ENCODE peak calls at places on chromosomes 16 and 17, in eight cellular contexts. P, V, S, L, C, F, Q and M are unnamed samples.

GRCh38 chr17:4806420-4806769 is 557 bp upstream of the PLD2 start:
- DNase-seq in V (no peak), L (no peak), C (peak), F (peak), S (no peak), Q (no peak), P (no peak), M (no peak)

GRCh38 chr17:28724500-28725165 is 1.4 kb downstream of the TLCD1 start:
- DNase-seq in S (no peak), Q (no peak), F (peak), L (no peak), C (peak), V (no peak), P (no peak), M (no peak)

GRCh38 chr17:42002792-42003301 is 14.4 kb downstream of the DNAJC7 start:
- DNase-seq in V (no peak), C (no peak), Q (no peak), S (no peak), F (no peak), P (peak), L (peak), M (no peak)

GRCh38 chr16:17488506-17488905 is 17.7 kb upstream of the XYLT1 start:
- DNase-seq in F (no peak), Q (no peak), P (no peak), S (no peak), V (no peak), L (no peak), C (no peak), M (no peak)

GRCh38 chr17:37466471-37466870 is 23.2 kb upstream of the DUSP14 start:
- DNase-seq in Q (no peak), P (no peak), S (no peak), V (no peak), F (no peak), C (no peak), L (no peak), M (no peak)

GRCh38 chr17:8995711-8996110 is 25.6 kb upstream of the NTN1 start:
- DNase-seq in Q (no peak), S (no peak), F (peak), C (no peak), L (no peak), V (no peak), P (no peak), M (no peak)

GRCh38 chr16:72673118-72673517 is 374.8 kb downstream of the ZFHX3 start:
- DNase-seq in Q (no peak), L (peak), S (no peak), V (peak), P (no peak), F (peak), C (no peak), M (no peak)

GRCh38 chr16:57818377-57819055 is 16.2 kb upstream of the KIFC3 start:
- DNase-seq in S (no peak), Q (no peak), V (no peak), F (no peak), C (no peak), P (no peak), L (no peak), M (no peak)

GRCh38 chr16:2775765-2776499 is 1.1 kb downstream of the ELOB start:
- DNase-seq in S (no peak), L (no peak), P (no peak), V (no peak), C (no peak), F (no peak), Q (no peak), M (no peak)

GRCh38 chr16:66408181-66409048 is 18.7 kb upstream of the BEAN1 start:
- DNase-seq in V (peak), L (peak), S (no peak), Q (no peak), P (peak), C (peak), F (peak), M (peak)

GRCh38 chr16:3049921-3050481 is 3.6 kb downstream of the MMP25 start:
- DNase-seq in F (no peak), C (no peak), S (no peak), P (no peak), L (no peak), V (no peak), Q (no peak), M (no peak)

GRCh38 chr16:31135535-31136286 is at the start of gene PRSS8:
- DNase-seq in P (no peak), V (no peak), Q (peak), L (no peak), S (no peak), C (peak), F (peak), M (no peak)

GRCh38 chr16:82755570-82756282 is 129.0 kb downstream of the CDH13 start:
- DNase-seq in L (peak), P (peak), Q (no peak), S (no peak), F (peak), C (no peak), V (peak), M (no peak)

GRCh38 chr17:36544049-36544319 is 735 bp upstream of the GGNBP2 start:
- DNase-seq in F (peak), Q (no peak), L (no peak), P (peak), C (peak), S (no peak), V (peak), M (peak)

GRCh38 chr16:15605869-15606520 is 37.0 kb downstream of the MARF1 start:
- DNase-seq in Q (no peak), F (peak), L (no peak), P (no peak), V (no peak), C (no peak), S (no peak), M (no peak)

GRCh38 chr16:65975049-65975708 is 391.3 kb upstream of the CDH5 start:
- DNase-seq in P (peak), V (peak), L (peak), F (peak), Q (peak), C (peak), S (no peak), M (no peak)

GRCh38 chr17:74608511-74608910 is 15.0 kb downstream of the CD300E start:
- DNase-seq in F (no peak), C (no peak), S (no peak), Q (no peak), V (no peak), P (no peak), L (no peak), M (no peak)

GRCh38 chr16:79997257-79997656 is 396.7 kb upstream of the MAF start:
- DNase-seq in P (peak), V (peak), Q (peak), L (peak), F (peak), C (peak), S (no peak), M (no peak)

GRCh38 chr16:17302213-17302612 is 168.5 kb downstream of the XYLT1 start:
- DNase-seq in P (no peak), Q (no peak), V (no peak), L (no peak), F (no peak), C (no peak), S (no peak), M (no peak)

GRCh38 chr16:52191533-52192134 is 355.3 kb downstream of the TOX3 start:
- DNase-seq in C (peak), F (peak), P (peak), V (peak), Q (peak), L (peak), S (no peak), M (no peak)

GRCh38 chr17:44304651-44305050 is 3.8 kb upstream of the RUNDC3A start:
- DNase-seq in L (no peak), V (no peak), Q (no peak), P (no peak), S (no peak), F (no peak), C (no peak), M (no peak)

GRCh38 chr16:27238591-27238990 is 30.0 kb downstream of the NSMCE1 start:
- DNase-seq in F (no peak), C (no peak), Q (no peak), L (no peak), V (no peak), S (no peak), P (no peak), M (peak)

GRCh38 chr17:3027786-3028532 is 35.4 kb downstream of the OR1D5 start:
- DNase-seq in P (no peak), L (no peak), Q (peak), S (no peak), V (no peak), C (no peak), F (no peak), M (peak)

GRCh38 chr17:83080641-83081560 is 1.5 kb downstream of the METRNL start:
- DNase-seq in L (peak), V (peak), S (no peak), F (peak), P (peak), Q (no peak), C (peak), M (no peak)

GRCh38 chr17:72090108-72090507 is 30.7 kb upstream of the SOX9 start:
- DNase-seq in F (no peak), C (no peak), Q (no peak), P (peak), V (no peak), L (peak), S (no peak), M (no peak)

GRCh38 chr17:75238684-75239191 is 22.7 kb downstream of the GGA3 start:
- DNase-seq in P (peak), V (peak), Q (peak), F (peak), S (no peak), C (peak), L (peak), M (no peak)

GRCh38 chr17:43983515-43984411 is 20.7 kb upstream of the NAGS start:
- DNase-seq in C (peak), L (no peak), P (no peak), V (no peak), Q (peak), S (no peak), F (peak), M (no peak)

GRCh38 chr17:50196036-50196435 is 5.4 kb downstream of the COL1A1 start:
- DNase-seq in F (no peak), P (peak), V (no peak), C (no peak), Q (no peak), S (no peak), L (peak), M (no peak)

GRCh38 chr17:50199651-50200446 is 1.6 kb downstream of the COL1A1 start:
- DNase-seq in C (peak), S (peak), P (peak), Q (peak), L (peak), F (peak), V (peak), M (peak)

GRCh38 chr17:50199211-50199633 is 2.2 kb downstream of the COL1A1 start:
- DNase-seq in V (peak), Q (no peak), F (no peak), L (peak), S (no peak), C (no peak), P (peak), M (no peak)

GRCh38 chr17:50196826-50197225 is 4.6 kb downstream of the COL1A1 start:
- DNase-seq in C (no peak), L (peak), S (no peak), V (peak), P (peak), F (no peak), Q (no peak), M (no peak)

GRCh38 chr17:50198026-50198669 is 3.3 kb downstream of the COL1A1 start:
- DNase-seq in C (peak), V (peak), F (peak), Q (no peak), L (peak), P (peak), S (no peak), M (peak)
- TF ChIP-seq CTCF in C (peak), V (peak), F (peak), Q (peak), L (peak), P (peak), S (peak), M (peak)

GRCh38 chr17:7356072-7356549 is 1.2 kb downstream of the TMEM95 start:
- DNase-seq in V (peak), F (peak), C (peak), Q (peak), L (peak), P (peak), S (no peak), M (peak)
- TF ChIP-seq CTCF in V (peak), F (peak), C (peak), Q (peak), L (peak), P (peak), S (peak), M (peak)

DNA sequence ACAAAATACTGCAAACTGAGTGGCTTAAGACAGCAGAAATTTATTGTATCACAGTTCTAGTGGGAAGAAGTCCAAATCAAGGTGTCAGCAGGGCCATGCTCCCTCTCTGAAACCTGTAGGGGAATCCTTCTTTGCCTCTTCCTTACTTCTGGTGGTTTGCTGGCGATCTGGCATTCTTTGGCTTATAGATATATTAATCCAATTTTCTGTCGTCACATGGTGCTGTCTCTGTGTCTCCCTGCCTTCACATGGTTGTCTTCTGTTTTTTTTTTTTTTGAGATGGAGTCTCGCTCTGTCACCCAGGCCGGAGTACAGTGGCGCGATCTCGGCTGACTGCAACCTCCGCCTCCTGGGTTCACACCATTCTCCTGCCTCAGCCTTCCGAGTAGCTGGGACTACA is 6.8 kb upstream of the AKAP1 start:
- DNase-seq in P (no peak), V (no peak), C (no peak), F (no peak), S (no peak), Q (no peak), L (no peak), M (no peak)
- TF ChIP-seq CTCF in P (no peak), V (no peak), C (no peak), F (no peak), S (no peak), Q (no peak), L (no peak), M (no peak)

DNA sequence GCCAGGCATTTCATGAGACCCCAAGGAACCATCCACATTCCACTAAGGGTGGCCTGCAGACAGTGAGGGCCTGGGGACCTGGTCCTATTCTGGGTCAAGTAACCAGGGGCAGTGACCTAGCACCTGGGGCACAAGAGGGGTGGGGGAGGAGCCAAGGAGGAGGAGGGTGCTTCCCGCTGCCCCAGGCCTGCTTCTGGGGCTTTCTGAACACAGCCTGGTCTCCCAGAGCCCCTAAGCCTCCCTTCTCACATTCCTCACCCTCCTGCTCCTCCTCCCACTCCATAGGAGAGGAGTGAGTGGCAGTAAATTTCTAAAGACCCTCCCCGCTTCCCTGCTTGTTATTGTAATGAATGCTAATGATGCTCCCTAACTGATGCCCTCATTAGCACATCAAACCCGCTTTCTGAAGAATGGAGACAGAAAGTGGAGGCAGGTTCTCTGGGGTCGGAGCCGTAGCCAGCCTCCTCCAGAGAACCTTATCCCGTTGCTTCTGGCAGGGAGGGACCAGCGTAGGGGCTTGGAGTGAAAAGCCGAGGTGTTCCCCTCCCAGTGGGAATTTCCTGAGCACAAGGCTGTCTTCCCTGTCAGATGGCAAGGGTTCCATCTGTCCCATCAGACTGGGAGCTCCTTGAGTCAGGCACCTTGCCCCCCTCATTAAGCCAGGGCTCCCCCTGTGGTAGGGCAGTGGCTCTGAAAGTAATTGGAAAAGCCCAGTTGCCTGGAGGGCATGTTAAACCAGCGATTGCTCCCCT is 3.7 kb upstream of the SRCIN1 start:
- DNase-seq in C (no peak), S (no peak), P (no peak), Q (peak), F (peak), L (no peak), V (no peak), M (no peak)
- TF ChIP-seq CTCF in C (no peak), S (no peak), P (no peak), Q (peak), F (peak), L (peak), V (peak), M (no peak)

DNA sequence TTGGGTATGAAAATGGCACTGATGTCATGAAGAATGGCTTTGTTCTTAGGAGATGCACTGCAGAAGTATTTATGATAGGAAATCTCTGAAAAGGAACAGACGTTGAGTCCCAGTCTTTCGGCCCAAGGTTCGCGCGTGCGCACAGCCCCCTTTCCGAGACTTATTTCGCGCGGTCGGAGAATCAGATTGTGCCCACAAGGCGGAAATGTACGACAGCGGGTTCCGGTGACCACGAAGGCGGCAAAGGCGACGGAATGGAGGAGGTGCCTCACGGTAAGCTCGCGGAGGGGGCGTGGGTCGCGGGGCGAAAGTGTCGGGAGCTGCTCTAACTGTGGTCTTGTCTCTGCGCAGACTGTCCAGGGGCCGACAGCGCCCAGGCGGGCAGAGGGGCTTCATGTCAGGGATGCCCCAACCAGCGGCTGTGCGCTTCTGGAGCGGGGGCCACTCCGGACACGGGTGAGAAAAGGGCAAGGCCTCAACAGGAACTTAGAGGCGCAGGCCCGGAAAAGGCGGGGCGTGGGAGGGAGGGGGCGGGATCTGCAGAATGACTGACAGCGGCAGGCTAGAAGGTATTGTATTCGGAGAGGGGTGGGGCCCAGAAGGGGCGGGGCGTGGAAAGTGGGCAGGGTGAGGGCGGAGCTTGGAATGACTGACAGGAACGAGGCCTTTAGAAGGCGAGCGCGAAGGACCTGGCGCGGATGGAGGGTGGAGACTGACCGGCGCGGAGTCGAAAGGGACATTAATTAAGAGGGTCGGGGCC is at the start of gene NUBP1:
- DNase-seq in C (peak), L (peak), P (peak), S (peak), F (peak), Q (peak), V (peak), M (peak)
- TF ChIP-seq CTCF in C (no peak), L (no peak), P (no peak), S (peak), F (no peak), Q (no peak), V (no peak), M (no peak)

GRCh38 chr17:10261098-10261497 is 62.7 kb upstream of the GAS7 start:
- DNase-seq in Q (no peak), V (no peak), C (no peak), L (no peak), F (no peak), S (no peak), P (no peak), M (no peak)

GRCh38 chr17:10268005-10268404 is 69.6 kb upstream of the GAS7 start:
- DNase-seq in C (no peak), S (no peak), P (no peak), Q (no peak), F (no peak), V (no peak), L (no peak), M (no peak)

GRCh38 chr17:10265100-10265810 is 66.8 kb upstream of the GAS7 start:
- DNase-seq in S (no peak), V (no peak), Q (no peak), L (no peak), P (peak), F (no peak), C (no peak), M (no peak)

GRCh38 chr17:10266477-10266876 is 68.1 kb upstream of the GAS7 start:
- DNase-seq in P (no peak), V (no peak), C (no peak), S (no peak), Q (no peak), F (no peak), L (no peak), M (no peak)

DNA sequence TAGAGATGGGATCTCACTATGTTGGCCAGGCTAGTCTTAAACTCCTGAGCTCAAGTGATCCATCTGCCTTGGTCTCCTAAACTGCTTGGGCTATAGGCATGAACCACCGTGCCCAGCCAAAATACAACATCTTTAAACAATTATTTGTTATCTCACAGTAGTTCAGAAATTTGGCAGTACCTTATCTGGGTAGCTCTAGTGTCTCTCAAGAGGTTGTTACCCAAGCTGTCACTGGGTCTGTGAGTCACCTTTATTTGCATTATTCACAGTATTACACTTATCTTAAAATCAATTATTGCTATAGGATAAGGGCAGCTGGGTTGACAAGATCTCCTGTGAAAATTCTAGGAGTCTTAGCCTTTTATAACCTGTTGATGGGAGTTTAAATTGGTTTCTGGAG is 64.0 kb upstream of the GAS7 start:
- DNase-seq in C (no peak), S (no peak), V (no peak), L (no peak), F (no peak), P (no peak), Q (no peak), M (no peak)
- TF ChIP-seq CTCF in C (no peak), S (no peak), V (no peak), L (no peak), F (no peak), P (no peak), Q (no peak), M (no peak)

GRCh38 chr16:69274699-69275235 is 36.4 kb upstream of the VPS4A start:
- DNase-seq in P (peak), F (no peak), S (no peak), L (no peak), Q (no peak), C (no peak), V (no peak), M (no peak)

GRCh38 chr16:69270395-69270794 is 40.8 kb upstream of the VPS4A start:
- DNase-seq in F (no peak), C (no peak), V (no peak), S (no peak), L (peak), P (no peak), Q (no peak), M (no peak)

GRCh38 chr16:69276143-69277115 is 34.7 kb upstream of the VPS4A start:
- DNase-seq in P (peak), Q (no peak), F (no peak), V (peak), C (no peak), L (peak), S (no peak), M (peak)

GRCh38 chr16:69270831-69271230 is 40.3 kb upstream of the VPS4A start:
- DNase-seq in C (no peak), Q (no peak), F (no peak), V (no peak), S (no peak), P (no peak), L (no peak), M (no peak)

DNA sequence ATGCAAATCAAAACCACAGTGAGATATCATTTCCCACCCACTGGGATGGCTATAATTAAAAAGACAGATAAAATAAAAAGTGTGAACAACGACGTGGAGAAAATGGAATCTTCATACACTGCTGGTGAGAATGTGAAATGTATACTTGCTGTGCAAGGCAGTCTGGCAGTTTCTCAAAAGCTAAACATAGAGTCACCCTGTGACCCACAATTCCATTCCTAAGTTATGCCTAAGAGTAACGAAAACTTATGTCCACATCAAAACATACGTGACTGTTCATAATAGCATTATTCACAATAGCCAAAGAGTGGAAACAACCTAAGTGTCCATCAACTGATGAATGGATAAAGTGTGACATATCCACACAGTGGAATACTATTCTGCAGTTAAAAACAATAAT is 38.1 kb upstream of the VPS4A start:
- DNase-seq in C (no peak), F (no peak), P (peak), L (peak), Q (no peak), V (peak), S (no peak), M (no peak)
- TF ChIP-seq CTCF in C (no peak), F (no peak), P (no peak), L (peak), Q (no peak), V (no peak), S (no peak), M (no peak)